ENCODE peak calls at places on chromosomes 16 and 17, in four cellular contexts. Q, Y, U and R are unnamed samples.

GRCh38 chr17:42618442-42619150 is 9.1 kb downstream of the TUBG1 start:
- DNase-seq in Q (no peak), Y (peak), U (peak), R (no peak)

GRCh38 chr16:30956601-30957455 is 726 bp upstream of the SETD1A start:
- DNase-seq in Q (peak), Y (peak), U (peak), R (no peak)

GRCh38 chr16:47426806-47427205 is 34.1 kb downstream of the ITFG1 start:
- DNase-seq in Q (no peak), Y (no peak), U (no peak), R (no peak)

GRCh38 chr17:83031321-83031945 is 48.0 kb upstream of the METRNL start:
- DNase-seq in Q (no peak), Y (no peak), U (no peak), R (no peak)

GRCh38 chr16:50591800-50592771 is 43.9 kb downstream of the NKD1 start:
- DNase-seq in Q (no peak), Y (peak), U (no peak), R (no peak)

GRCh38 chr17:80328620-80329380 is 68.1 kb downstream of the RNF213 start:
- DNase-seq in Q (no peak), Y (no peak), U (no peak), R (no peak)

GRCh38 chr16:7333326-7333725 is 681 bp downstream of the RBFOX1 start:
- DNase-seq in Q (no peak), Y (no peak), U (no peak), R (no peak)

GRCh38 chr17:48002920-48003685 is 32.2 kb downstream of the CDK5RAP3 start:
- DNase-seq in Q (no peak), Y (no peak), U (no peak), R (no peak)

GRCh38 chr16:68486671-68487495 is 38.6 kb upstream of the SMPD3 start:
- DNase-seq in Q (no peak), Y (no peak), U (no peak), R (no peak)

GRCh38 chr17:3683054-3683511 is 12.9 kb downstream of the P2RX5 start:
- DNase-seq in Q (peak), Y (no peak), U (no peak), R (peak)

GRCh38 chr16:813204-813915 is 12.8 kb upstream of the GNG13 start:
- DNase-seq in Q (peak), Y (peak), U (peak), R (no peak)

GRCh38 chr17:78265121-78265520 is 33.7 kb downstream of the TMEM235 start:
- DNase-seq in Q (no peak), Y (no peak), U (no peak), R (no peak)

GRCh38 chr17:67281053-67281452 is 36.1 kb upstream of the HELZ start:
- DNase-seq in Q (no peak), Y (no peak), U (no peak), R (no peak)

DNA sequence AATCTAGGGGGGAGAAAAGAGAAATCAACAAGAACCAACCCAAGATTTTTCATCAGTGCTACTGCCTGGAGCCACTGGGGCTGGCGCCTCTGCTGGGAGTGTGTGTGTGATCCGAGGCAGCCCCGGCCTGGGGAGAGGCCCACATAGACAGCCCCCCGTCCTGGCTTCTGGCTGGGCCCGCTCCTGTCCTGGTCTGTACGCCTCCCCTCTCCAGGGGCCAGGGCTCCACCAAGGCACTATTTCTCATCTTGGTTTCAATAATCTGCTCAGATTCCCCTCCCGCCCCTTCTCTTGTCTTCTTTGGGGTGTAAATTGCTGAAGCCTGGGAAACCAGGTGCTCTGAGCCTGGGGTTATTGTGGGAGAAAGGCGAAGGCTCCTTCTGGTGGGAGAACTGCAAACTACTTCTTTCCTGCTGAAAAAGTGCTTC is 7.8 kb downstream of the BAHCC1 start:
- DNase-seq in Q (no peak), Y (no peak), U (no peak), R (no peak)
- TF ChIP-seq CTCF in Q (no peak), Y (no peak), U (peak), R (no peak)

GRCh38 chr16:2251281-2252111 is at the start of gene ECI1:
- DNase-seq in Q (peak), Y (peak), U (peak), R (peak)
- TF ChIP-seq CTCF in Q (no peak), Y (peak), U (peak), R (peak)

DNA sequence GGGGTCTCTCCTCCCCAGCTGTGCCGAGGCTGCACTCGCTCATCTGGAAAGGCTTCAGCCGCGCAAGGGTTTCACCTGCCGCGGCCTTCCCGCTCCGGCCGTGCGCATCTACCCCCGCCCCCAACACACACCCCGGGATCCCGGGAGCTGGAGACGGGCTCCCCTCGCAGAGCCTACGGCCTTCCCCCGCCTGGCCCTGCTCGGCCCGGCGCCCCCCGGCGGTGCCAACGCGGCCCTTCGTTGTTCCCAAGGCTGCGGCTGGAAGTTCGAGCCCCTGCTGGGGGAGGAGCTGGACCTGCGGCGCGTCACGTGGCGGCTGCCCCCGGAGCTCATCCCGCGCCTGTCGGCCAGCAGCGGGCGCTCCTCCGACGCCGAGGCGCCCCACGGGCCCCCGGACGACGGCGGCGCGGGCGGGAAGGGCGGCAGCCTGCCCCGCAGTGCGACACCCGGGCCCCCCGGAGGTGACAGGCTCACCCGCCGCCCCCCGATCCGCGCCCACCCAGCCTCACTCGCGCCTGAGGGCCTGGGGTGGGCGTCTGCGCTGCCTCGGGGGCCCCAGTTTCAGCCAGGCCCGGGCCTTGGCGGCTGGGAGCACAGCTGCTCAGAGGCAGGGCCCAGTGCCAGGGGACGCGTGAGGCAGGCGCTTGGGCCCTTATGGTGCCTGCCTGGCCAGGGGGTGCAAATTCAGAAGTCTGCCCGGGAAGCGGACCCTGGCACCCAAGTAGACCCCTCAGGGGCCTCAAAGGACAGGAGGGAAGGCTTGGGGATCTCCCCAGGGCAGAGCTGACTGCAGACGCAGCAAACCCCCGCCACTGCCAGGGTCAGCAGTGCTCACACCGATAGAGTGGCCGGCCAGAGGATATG is 11.2 kb downstream of the GALK1 start:
- DNase-seq in Q (peak), Y (peak), U (peak), R (peak)
- TF ChIP-seq CTCF in Q (peak), Y (peak), U (peak), R (peak)

GRCh38 chr16:57915267-57915666 is 55.7 kb downstream of the CNGB1 start:
- DNase-seq in Q (no peak), Y (no peak), U (no peak), R (no peak)
- TF ChIP-seq CTCF in Q (no peak), Y (no peak), U (no peak), R (no peak)

GRCh38 chr17:17239832-17240231 is 2.9 kb upstream of the FLCN start:
- DNase-seq in Q (no peak), Y (no peak), U (no peak), R (no peak)
- TF ChIP-seq CTCF in Q (no peak), Y (no peak), U (no peak), R (no peak)

GRCh38 chr17:10875984-10876555 is 38.2 kb upstream of the PIRT start:
- DNase-seq in Q (peak), Y (peak), U (peak), R (peak)
- TF ChIP-seq CTCF in Q (peak), Y (peak), U (peak), R (peak)

GRCh38 chr17:7858487-7858832 is 657 bp downstream of the CYB5D1 start:
- DNase-seq in Q (no peak), Y (peak), U (peak), R (no peak)

GRCh38 chr17:7857724-7858486 is at the start of gene CYB5D1:
- DNase-seq in Q (peak), Y (peak), U (peak), R (no peak)

GRCh38 chr17:7856081-7856791 is 1.1 kb downstream of the NAA38 start:
- DNase-seq in Q (no peak), Y (peak), U (peak), R (no peak)

GRCh38 chr17:7855643-7856080 is 796 bp downstream of the TMEM88 start:
- DNase-seq in Q (no peak), Y (peak), U (no peak), R (no peak)

DNA sequence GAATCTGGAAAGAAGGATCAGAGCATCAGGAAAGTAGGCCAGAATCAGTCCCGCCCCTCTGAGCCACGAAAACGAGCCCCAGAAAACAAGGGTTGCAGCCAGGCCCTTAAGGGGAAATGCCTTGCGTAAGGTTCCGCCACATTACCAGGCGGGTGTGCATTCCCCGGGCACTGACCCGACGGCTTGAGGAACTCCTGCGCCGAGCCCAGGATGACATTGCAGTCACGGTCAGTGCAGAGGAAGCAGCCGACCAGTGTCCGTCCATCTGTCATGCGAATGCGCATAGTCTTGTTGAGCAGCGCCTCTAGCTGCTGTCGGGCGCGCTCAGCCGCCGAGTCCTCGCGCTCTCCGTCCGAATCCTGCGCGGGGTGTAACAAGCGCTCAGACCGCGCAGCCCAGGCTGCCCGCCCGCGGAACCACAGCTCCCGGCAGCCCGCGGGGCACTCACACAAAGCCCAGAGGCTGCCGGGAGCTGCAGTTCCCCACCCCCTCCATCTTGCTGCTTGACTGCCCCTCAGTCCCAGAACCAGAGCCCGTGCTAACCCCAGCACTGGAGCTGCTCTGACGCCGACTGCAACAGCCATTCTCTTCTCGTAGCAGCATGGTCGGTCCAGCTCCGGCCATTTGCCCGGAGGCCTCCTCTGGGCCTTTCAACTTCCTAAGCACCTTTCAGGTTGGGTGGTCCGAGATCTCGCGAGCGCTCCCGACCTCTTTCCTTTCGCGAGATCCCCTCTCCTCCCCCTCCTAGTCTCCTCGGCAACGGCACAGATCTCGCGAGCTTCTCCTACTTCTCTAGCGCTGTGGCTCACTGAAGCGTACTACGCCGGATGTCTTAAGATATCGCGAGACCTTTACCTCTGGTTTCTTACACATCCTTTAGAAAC is at the start of gene NAA38:
- DNase-seq in Q (peak), Y (peak), U (peak), R (peak)
- TF ChIP-seq CTCF in Q (no peak), Y (peak), U (peak), R (peak)

GRCh38 chr16:87653234-87653633 is 50.9 kb downstream of the JPH3 start:
- DNase-seq in Q (no peak), Y (no peak), U (peak), R (no peak)
- TF ChIP-seq CTCF in Q (no peak), Y (peak), U (peak), R (peak)

DNA sequence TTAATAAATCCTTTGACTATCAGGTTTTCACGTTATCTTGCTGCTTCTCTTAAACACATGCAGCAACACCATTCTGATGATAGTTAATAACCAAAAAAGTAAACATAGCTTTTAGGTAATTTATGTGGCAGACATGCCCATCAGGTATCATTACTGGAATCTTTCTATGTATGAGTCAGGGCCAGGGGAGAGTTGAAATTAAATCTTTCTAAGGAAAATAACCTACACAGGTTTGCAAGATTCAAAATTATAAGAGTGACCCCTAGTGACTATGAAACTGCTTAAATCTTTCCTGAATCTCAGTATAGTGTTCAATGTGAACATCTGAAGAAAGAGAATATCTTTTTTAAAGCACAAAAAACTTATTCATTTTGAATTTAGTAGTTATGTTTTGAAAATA is 666.6 kb downstream of the CDH11 start:
- DNase-seq in Q (no peak), Y (no peak), U (peak), R (no peak)
- TF ChIP-seq CTCF in Q (no peak), Y (no peak), U (peak), R (no peak)

GRCh38 chr17:43790311-43790940 is 10.2 kb downstream of the CFAP97D1 start:
- DNase-seq in Q (no peak), Y (no peak), U (no peak), R (no peak)
- TF ChIP-seq CTCF in Q (no peak), Y (peak), U (peak), R (peak)